ENCODE peak calls at places on chromosomes 11 and 22, in seven cellular contexts. C, I, K, N, E, H and Y are unnamed samples.

GRCh38 chr11:61820174-61820573 is 3.4 kb upstream of the FADS1 start:
- DNase-seq in E (no peak), C (no peak), K (no peak), I (peak), N (no peak), H (no peak), Y (peak)

GRCh38 chr11:30992513-30992849 is 377.1 kb downstream of the DCDC1 start:
- DNase-seq in E (no peak), I (no peak), N (no peak), H (no peak), C (no peak), K (no peak), Y (no peak)

GRCh38 chr11:20010861-20011225 is 149.4 kb downstream of the DBX1 start:
- DNase-seq in N (no peak), C (no peak), E (no peak), K (no peak), H (no peak), I (no peak), Y (no peak)

GRCh38 chr11:47797633-47798032 is 30.5 kb upstream of the FNBP4 start:
- DNase-seq in K (no peak), H (no peak), I (peak), N (no peak), C (no peak), E (no peak), Y (peak)

GRCh38 chr22:30877662-30878515 is 90.7 kb downstream of the MORC2 start:
- DNase-seq in K (no peak), N (no peak), C (no peak), E (no peak), I (no peak), H (no peak), Y (no peak)

GRCh38 chr22:35838849-35839646 is 121.4 kb downstream of the APOL5 start:
- DNase-seq in I (peak), E (peak), H (no peak), C (no peak), K (peak), N (peak), Y (peak)

GRCh38 chr11:46120711-46121327 is 435 bp downstream of the PHF21A start:
- DNase-seq in C (peak), K (peak), N (peak), I (peak), H (peak), E (peak), Y (peak)

GRCh38 chr22:50170453-50171318 is at the start of gene PANX2:
- DNase-seq in I (no peak), E (peak), C (peak), N (peak), H (no peak), K (no peak), Y (no peak)

GRCh38 chr11:87926250-87926970 is 248.8 kb downstream of the RAB38 start:
- DNase-seq in H (no peak), C (no peak), I (peak), E (no peak), N (no peak), K (no peak), Y (peak)

GRCh38 chr22:28072066-28072465 is 153.0 kb upstream of the PITPNB start:
- DNase-seq in K (no peak), I (peak), E (no peak), H (no peak), N (no peak), C (no peak), Y (no peak)

GRCh38 chr22:17121235-17122195 is at the start of gene TMEM121B:
- DNase-seq in I (peak), N (peak), E (peak), C (peak), K (peak), H (peak), Y (no peak)

GRCh38 chr11:131301306-131301705 is 69.1 kb upstream of the NTM start:
- DNase-seq in I (no peak), N (no peak), E (no peak), C (no peak), H (no peak), K (no peak), Y (no peak)

GRCh38 chr11:43833657-43834073 is 47.0 kb upstream of the ALKBH3 start:
- DNase-seq in E (no peak), C (no peak), K (no peak), N (no peak), I (peak), H (no peak), Y (peak)

DNA sequence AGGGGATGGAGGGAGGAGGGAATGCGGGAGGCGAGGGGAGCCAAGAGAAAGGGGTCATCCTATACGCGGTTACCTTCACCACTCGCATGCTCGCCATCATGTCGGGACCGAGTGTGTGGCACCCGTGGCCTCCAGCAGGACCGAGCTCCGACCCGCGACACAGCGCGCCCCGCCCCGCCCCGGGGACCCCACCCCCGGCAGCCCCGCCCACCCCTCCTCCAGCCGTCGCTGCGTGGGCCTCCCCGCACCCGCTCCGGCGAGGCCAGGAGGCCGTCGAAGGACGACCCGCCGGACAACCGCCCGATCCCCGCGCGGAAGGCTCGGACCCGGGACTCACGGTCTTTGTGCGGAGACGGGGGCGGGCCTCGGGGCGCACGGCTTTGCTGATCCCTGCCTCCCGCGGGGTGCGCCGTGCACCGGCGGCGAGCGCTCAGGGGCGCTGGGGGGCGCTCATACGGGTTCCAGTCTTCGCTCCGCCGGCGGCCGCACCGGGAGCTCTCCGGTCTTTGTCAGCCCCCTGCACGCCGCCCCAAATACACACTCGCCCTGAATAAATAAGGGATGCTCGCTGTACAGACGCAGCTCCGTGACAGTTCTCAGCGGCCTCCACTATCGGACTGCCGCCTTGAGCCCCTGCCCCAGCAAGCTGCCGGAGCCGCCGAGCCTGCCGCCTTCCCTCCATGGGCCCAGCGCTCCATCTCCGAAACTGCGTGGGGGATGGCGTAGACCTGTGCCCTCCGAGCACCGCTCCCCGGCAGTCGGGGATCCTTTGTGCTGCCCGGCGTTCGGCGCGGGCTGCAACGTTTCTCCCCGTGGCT is at the start of gene UBE2L6:
- DNase-seq in K (peak), H (peak), E (peak), I (peak), C (peak), N (peak), Y (peak)
- TF ChIP-seq CTCF in K (no peak), H (no peak), E (peak), I (peak), C (peak), N (no peak), Y (no peak)

GRCh38 chr11:32550207-32550606 is 33.4 kb upstream of the EIF3M start:
- DNase-seq in K (no peak), I (no peak), H (no peak), N (no peak), E (no peak), C (no peak), Y (no peak)
- TF ChIP-seq CTCF in K (no peak), I (no peak), H (no peak), N (no peak), E (no peak), C (no peak), Y (no peak)

GRCh38 chr11:72787262-72788104 is 6.4 kb downstream of the STARD10 start:
- DNase-seq in N (no peak), E (no peak), I (no peak), K (no peak), C (no peak), H (no peak), Y (no peak)
- TF ChIP-seq CTCF in N (no peak), E (no peak), I (no peak), K (no peak), C (no peak), H (no peak), Y (no peak)

GRCh38 chr22:37162221-37163095 is 12.7 kb upstream of the IL2RB start:
- DNase-seq in K (no peak), E (no peak), C (no peak), N (no peak), I (no peak), H (no peak), Y (no peak)
- TF ChIP-seq CTCF in K (no peak), E (no peak), C (no peak), N (no peak), I (no peak), H (no peak), Y (no peak)

GRCh38 chr22:25704701-25705100 is 37.3 kb upstream of the MYO18B start:
- DNase-seq in E (no peak), N (no peak), C (no peak), K (no peak), H (no peak), I (no peak), Y (no peak)

GRCh38 chr22:25702571-25703167 is 39.3 kb upstream of the MYO18B start:
- DNase-seq in H (no peak), E (no peak), C (no peak), K (no peak), I (no peak), N (no peak), Y (no peak)

GRCh38 chr22:25698986-25699385 is 43.0 kb upstream of the MYO18B start:
- DNase-seq in N (no peak), H (no peak), K (no peak), I (no peak), C (no peak), E (no peak), Y (no peak)

GRCh38 chr22:25700996-25701815 is 40.8 kb upstream of the MYO18B start:
- DNase-seq in E (no peak), N (peak), K (peak), H (no peak), I (peak), C (no peak), Y (no peak)

GRCh38 chr22:25702046-25702445 is 39.9 kb upstream of the MYO18B start:
- DNase-seq in E (no peak), C (no peak), N (no peak), I (peak), K (no peak), H (no peak), Y (no peak)
- TF ChIP-seq CTCF in E (peak), C (no peak), N (peak), I (peak), K (peak), H (no peak), Y (peak)

DNA sequence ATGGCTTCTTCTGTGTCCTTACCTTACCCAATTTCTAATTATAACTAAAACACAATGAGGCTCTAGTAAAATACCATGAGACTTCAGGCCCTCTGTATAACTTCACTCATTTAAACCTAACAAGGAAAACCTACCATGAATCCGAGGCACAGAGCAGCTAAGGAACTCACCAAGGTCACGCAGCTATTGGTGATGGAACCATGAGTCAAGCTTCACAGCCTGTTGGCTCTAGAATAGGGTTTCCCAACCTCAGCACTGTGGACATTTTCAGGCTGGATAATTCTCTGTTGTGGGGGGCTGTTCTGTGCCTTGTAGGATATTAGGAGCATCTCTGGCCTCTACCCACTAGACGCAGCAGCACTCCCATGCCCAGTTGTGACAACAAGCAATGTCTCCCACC is 75.7 kb downstream of the TIMP3 start:
- DNase-seq in K (no peak), N (no peak), H (no peak), E (no peak), I (no peak), C (no peak), Y (no peak)
- TF ChIP-seq CTCF in K (no peak), N (no peak), H (no peak), E (no peak), I (no peak), C (no peak), Y (no peak)

GRCh38 chr11:29628584-29628983 is 388.2 kb downstream of the KCNA4 start:
- DNase-seq in I (no peak), K (no peak), C (no peak), H (no peak), E (no peak), N (no peak), Y (no peak)

GRCh38 chr11:29634744-29635143 is 382.1 kb downstream of the KCNA4 start:
- DNase-seq in K (no peak), I (no peak), E (no peak), N (no peak), H (no peak), C (no peak), Y (no peak)

GRCh38 chr11:29629281-29629680 is 387.5 kb downstream of the KCNA4 start:
- DNase-seq in E (no peak), K (no peak), N (no peak), I (peak), H (no peak), C (no peak), Y (peak)

DNA sequence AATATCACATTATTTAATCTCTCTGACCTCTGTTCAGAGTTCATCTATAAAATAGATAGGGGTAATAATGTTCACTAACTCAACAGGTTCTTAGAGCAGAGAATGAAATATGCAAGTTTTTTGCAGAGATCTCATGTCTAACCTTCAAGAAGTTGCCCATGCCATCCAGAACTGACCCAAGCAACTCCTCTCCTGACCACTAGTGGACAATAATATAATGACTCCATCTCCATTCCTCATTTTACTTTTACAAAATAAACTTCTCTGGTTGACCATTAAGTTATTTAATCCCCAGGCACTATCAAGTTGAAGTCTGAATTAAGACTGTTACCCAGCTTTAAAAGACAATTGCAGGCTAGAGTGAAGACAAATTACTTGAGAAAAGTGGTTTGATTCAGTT is 382.6 kb downstream of the KCNA4 start:
- DNase-seq in H (no peak), I (peak), C (no peak), N (no peak), E (no peak), K (no peak), Y (no peak)
- TF ChIP-seq CTCF in H (peak), I (peak), C (no peak), N (no peak), E (no peak), K (peak), Y (no peak)

DNA sequence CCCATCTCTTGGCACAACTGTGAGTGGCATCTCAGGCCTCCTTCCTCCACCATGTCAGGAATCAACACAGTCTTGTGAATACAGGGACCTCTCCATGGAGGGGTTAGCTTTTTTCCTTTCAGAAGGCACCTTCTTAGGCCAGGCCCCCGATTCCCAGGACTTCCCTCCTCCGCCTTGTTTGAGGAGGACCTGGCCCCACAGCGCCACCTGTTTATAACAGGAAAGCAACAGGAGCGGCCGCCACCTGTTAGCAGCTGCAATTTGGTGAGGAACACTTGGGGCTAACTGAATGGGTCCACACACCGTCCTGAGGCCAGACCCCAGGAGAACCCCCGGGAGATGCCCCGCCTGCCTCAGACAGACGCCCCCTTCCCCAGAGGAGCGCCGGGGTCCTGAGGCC is 3.8 kb upstream of the PKP3 start:
- DNase-seq in I (no peak), E (no peak), C (no peak), K (no peak), H (no peak), N (no peak), Y (no peak)
- TF ChIP-seq CTCF in I (no peak), E (no peak), C (no peak), K (no peak), H (no peak), N (no peak), Y (no peak)

GRCh38 chr11:96050435-96051182 is 126.7 kb upstream of the MTMR2 start:
- DNase-seq in N (no peak), E (no peak), K (no peak), H (no peak), I (peak), C (no peak), Y (peak)
- TF ChIP-seq CTCF in N (no peak), E (no peak), K (no peak), H (no peak), I (peak), C (no peak), Y (peak)

GRCh38 chr11:17351510-17352176 is at the start of gene NCR3LG1:
- DNase-seq in H (peak), C (peak), N (peak), I (peak), K (peak), E (peak), Y (peak)

GRCh38 chr11:17352925-17353227 is 1.3 kb downstream of the NCR3LG1 start:
- DNase-seq in C (peak), H (peak), E (peak), N (peak), K (peak), I (peak), Y (peak)

GRCh38 chr11:17350455-17351170 is 987 bp upstream of the NCR3LG1 start:
- DNase-seq in C (no peak), K (no peak), H (no peak), I (no peak), E (no peak), N (no peak), Y (no peak)

GRCh38 chr11:17353228-17354021 is 1.8 kb downstream of the NCR3LG1 start:
- DNase-seq in N (peak), K (peak), C (peak), E (peak), I (peak), H (peak), Y (peak)

GRCh38 chr11:17351171-17351509 is 460 bp upstream of the NCR3LG1 start:
- DNase-seq in N (no peak), E (no peak), I (no peak), H (no peak), K (no peak), C (no peak), Y (no peak)
- TF ChIP-seq CTCF in N (no peak), E (no peak), I (peak), H (peak), K (no peak), C (no peak), Y (peak)